ENCODE peak calls at places on chromosomes 7 and 10, in five cellular contexts. P is heart right ventricle, D is GM23248, Y is tibial artery, K is SJSA1. U is an unnamed sample. For H3K27me3 and H3K4me1, the result is how much of the 10 kb centered on the place peaks cover.

GRCh38 chr7:16721541-16721940 is 32.0 kb upstream of the TSPAN13 start:
- DNase-seq in P (no peak), D (no peak), Y (no peak), K (no peak), U (no peak)

GRCh38 chr7:3922175-3922635 is 621.2 kb downstream of the SDK1 start:
- DNase-seq in P (no peak), D (peak), Y (peak), K (peak), U (no peak)

GRCh38 chr7:1952781-1953180 is 280.0 kb downstream of the MAD1L1 start:
- DNase-seq in P (peak), D (no peak), Y (no peak), K (no peak), U (no peak)

GRCh38 chr7:98802088-98802780 is 67.6 kb downstream of the TMEM130 start:
- DNase-seq in P (peak), D (peak), Y (peak), K (peak), U (peak)

GRCh38 chr7:88224596-88225275 is 4.9 kb upstream of the SRI start:
- DNase-seq in P (no peak), D (peak), Y (no peak), K (peak), U (no peak)

GRCh38 chr10:74586088-74586585 is 240.3 kb upstream of the KAT6B start:
- DNase-seq in P (no peak), D (peak), Y (no peak), K (no peak), U (no peak)

GRCh38 chr10:69146756-69147155 is 22.8 kb downstream of the VPS26A start:
- DNase-seq in P (no peak), D (no peak), Y (no peak), K (no peak), U (no peak)

GRCh38 chr7:127897704-127898454 is 133.4 kb downstream of the LRRC4 start:
- DNase-seq in P (no peak), D (peak), Y (no peak), K (no peak), U (no peak)

GRCh38 chr10:5588603-5589002 is 63.8 kb downstream of the CALML3 start:
- DNase-seq in P (no peak), D (no peak), Y (no peak), K (no peak), U (no peak)

GRCh38 chr7:50664461-50664922 is 99.3 kb upstream of the DDC start:
- DNase-seq in P (no peak), D (peak), Y (peak), K (no peak), U (no peak)

GRCh38 chr7:26627871-26628270 is 236.5 kb downstream of the SKAP2 start:
- DNase-seq in P (no peak), D (no peak), Y (no peak), K (no peak), U (no peak)

GRCh38 chr7:4472739-4473138 is 209.4 kb upstream of the FOXK1 start:
- DNase-seq in P (no peak), D (no peak), Y (no peak), K (no peak), U (no peak)

GRCh38 chr10:43250925-43251663 is 15.8 kb downstream of the RASGEF1A start:
- DNase-seq in P (no peak), D (no peak), Y (peak), K (no peak), U (no peak)

GRCh38 chr7:111265394-111265793 is 174.5 kb downstream of the LRRN3 start:
- DNase-seq in P (no peak), D (no peak), Y (no peak), K (no peak), U (no peak)

GRCh38 chr10:8297951-8298350 is 243.5 kb downstream of the GATA3 start:
- DNase-seq in P (no peak), D (no peak), Y (no peak), K (no peak), U (no peak)
- H3K27me3 ChIP-seq in P (under half), D (under half), Y (under half), K (under half), U (under half)

DNA sequence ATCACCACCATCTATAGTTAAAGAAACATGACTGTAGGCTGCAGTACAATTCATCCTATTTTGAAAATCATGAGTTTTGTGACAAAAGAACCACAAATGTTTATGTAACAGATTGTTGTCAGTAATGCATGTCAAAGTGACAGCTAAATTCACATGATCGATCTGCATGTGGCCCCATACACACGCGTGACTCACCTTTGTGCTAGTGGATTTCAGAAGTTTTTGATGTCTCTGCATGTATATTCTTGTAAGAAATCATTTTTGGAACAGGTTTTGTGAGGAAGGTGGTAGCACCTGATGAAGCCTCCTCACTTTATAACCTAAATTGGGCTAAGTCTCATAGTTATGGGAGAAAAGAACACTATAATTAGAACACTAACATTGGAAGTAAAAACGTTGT is 17.1 kb downstream of the RNF32 start:
- DNase-seq in P (no peak), D (no peak), Y (no peak), K (no peak), U (no peak)
- H3K4me1 ChIP-seq in P (under half), D (under half), Y (under half), K (under half), U (under half)

GRCh38 chr10:129953541-129954031 is 10.5 kb downstream of the EBF3 start:
- DNase-seq in P (no peak), D (no peak), Y (no peak), K (no peak), U (peak)
- H3K27me3 ChIP-seq in P (under half), D (under half), Y (under half), K (under half), U (under half)

DNA sequence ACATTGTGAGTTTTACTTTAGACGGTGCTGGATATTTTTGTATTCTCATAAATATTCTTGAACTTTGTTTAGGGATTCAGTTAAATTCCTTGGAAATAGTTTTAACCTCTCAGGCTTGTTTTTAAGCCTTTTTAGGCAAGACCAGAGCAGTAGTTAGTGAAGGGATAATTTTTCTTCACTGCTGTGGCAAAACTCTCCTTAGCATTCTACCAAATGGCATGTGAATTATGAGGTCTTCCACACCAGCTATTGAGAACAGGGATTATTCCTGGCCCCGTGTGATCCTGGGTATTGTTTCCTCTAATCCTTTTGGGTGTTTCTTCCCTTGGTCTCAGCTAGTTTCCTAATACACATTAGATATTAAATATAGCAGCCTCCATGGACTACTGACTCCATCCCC is 46.2 kb downstream of the CCDC71L start:
- DNase-seq in P (no peak), D (no peak), Y (no peak), K (no peak), U (no peak)
- H3K4me1 ChIP-seq in P (under half), D (half or more), Y (under half), K (half or more), U (under half)

DNA sequence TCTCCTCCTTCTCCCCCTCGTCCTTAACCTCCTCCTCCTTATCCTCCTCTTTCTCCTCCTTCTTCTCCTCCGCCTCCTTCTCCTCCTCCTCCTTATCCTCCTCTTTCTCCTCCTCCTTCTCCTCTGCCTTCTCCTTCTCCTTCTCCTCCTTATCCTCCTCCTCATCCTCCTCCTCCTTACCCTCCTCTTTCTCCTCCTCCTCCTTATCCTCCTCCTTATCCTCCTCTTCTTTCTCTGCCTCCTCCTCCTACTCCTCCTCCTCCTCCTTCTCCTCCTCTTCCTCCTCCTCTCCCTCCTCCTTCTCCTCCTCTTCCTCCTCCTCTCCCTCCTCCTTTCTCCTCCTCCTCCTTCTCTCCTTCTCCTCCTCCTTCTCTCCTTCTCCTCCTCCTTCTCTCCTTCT is 14.5 kb downstream of the PLXNA4 start:
- DNase-seq in P (no peak), D (no peak), Y (no peak), K (no peak), U (no peak)
- H3K27me3 ChIP-seq in P (under half), D (under half), Y (under half), K (under half), U (under half)

DNA sequence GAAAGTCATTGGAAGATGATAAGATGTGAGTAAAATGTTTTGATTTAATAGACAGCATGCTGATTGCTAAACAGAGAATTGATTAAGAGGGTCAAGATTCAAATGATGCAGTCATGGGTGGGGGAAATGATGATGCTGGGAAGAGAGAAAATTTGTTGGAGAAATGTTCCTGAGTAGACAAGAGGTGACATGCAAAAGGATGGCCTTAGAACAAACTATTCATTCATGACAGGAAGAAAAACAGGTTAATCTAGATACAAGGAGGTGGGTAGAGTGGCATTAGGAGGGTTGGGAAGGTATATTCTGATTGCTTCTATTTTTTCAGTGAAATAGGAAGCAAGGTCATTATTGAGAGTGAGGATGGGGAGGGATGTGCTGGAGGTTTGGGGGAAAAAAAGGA is 146.7 kb downstream of the SEM1 start:
- DNase-seq in P (no peak), D (no peak), Y (no peak), K (no peak), U (no peak)
- H3K4me1 ChIP-seq in P (under half), D (under half), Y (under half), K (under half), U (under half)

DNA sequence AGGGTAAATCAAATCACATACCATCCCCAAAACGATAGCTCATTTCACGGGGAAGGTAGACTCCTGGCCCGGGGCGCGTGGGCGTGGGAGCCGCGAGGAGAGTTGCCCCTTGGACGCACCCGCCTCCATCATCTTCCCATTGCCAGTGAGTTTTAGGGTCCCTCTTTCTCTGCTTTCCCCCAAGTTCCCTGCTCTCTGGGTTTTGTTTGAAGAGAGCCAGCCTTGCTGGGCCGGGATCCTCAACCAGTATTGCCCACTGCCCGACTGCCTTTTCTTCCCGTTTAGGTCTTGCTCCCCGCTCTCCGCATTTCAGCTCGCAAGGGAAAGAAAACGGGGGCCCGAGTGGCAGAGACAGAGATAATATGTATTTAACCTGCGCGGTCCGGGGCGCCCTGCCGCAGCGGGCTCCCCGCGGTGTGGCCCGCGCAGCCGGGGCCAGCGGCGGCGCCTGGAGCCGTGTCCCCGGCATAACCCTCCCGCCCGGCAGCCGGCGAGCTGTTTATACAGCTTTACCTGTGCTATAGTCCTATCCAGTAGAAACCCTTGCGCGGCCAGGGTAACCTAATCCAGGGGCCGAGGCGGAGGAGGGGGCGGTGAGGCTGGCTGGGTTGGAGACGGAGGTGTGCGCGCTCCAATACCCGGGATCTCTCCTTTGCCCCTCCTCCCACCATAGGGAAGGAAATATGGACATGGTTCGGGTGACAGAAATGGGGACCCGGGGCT is 5.2 kb upstream of the GATA3 start:
- DNase-seq in P (no peak), D (no peak), Y (no peak), K (no peak), U (no peak)
- H3K27me3 ChIP-seq in P (half or more), D (half or more), Y (half or more), K (half or more), U (under half)

DNA sequence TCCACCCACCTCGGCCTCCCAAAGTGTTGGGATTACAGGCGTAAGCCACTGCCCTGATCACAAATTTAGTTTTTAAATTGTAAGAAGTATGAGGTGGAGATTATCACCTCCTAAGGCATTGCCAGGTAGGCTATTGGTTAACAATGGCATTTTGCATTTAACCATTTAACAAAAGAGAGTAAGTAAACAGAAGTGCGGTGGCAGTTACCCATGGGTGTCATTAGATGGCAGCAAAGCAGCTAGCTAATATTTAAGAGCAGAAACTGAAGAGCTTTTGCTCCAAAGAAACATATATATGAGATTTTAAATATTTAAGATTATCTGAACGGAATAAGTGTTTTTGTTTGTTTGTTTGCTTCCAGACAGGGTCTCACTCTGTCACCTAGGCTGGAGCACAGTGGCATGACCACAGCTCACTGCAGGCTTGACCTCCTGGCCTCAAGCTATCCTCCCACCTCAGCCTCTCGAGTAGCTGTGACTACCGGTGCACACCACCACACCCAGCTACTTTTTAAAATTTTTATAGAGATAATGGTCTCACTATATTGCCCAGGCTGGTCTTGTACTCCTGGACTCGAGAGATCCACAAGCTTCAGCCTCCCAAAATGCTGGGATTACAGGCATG is 325.5 kb upstream of the C7orf33 start:
- DNase-seq in P (no peak), D (peak), Y (no peak), K (no peak), U (no peak)
- H3K4me1 ChIP-seq in P (under half), D (under half), Y (under half), K (under half), U (under half)

DNA sequence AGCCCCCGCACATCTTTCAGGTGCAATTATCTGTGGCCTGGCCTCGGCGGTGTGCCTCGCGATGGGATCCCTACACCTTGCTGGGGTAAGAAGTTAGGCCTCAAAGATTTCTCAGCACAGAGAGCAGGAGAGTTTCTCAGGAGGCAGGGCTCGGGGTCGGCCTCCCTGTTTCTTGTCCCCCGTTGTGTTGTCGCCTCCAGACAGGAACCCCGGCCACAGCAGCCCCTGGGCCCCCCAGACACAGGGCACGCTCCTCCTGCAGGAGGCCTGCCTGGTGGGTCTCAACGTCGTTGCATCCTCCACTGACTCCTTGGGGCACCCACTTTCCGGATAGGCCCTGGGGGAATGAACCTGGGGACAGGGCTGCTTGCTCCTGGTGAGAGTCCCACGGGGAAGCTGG is 229.1 kb upstream of the SHH start:
- DNase-seq in P (no peak), D (no peak), Y (no peak), K (no peak), U (no peak)
- H3K27me3 ChIP-seq in P (under half), D (under half), Y (under half), K (under half), U (under half)